ENCODE peak calls at places on chromosomes 1 and 21, in eight cellular contexts. Z, C, Y, U, Q, O, M and V are unnamed samples.

GRCh38 chr1:115183711-115184259 is 94.5 kb upstream of the TSPAN2 start:
- DNase-seq in Z (peak; percentile 53), C (no peak), Y (no peak), U (no peak), Q (peak; percentile 78), O (peak; percentile 29), M (no peak), V (no peak)

GRCh38 chr21:45990741-45991605 is 9.4 kb downstream of the COL6A1 start:
- DNase-seq in Z (peak; percentile 10), C (no peak), Y (no peak), U (peak; percentile 41), Q (peak; percentile 52), O (peak; percentile 12), M (no peak), V (no peak)

GRCh38 chr21:44436958-44437357 is 18.4 kb upstream of the LRRC3 start:
- DNase-seq in Z (no peak), C (peak; percentile 5), Y (no peak), U (peak; percentile 35), Q (no peak), O (no peak), M (no peak), V (no peak)

GRCh38 chr1:31714442-31715096 is 10.8 kb upstream of the COL16A1 start:
- DNase-seq in Z (peak; percentile 85), C (peak; percentile 39), Y (peak; percentile 49), U (no peak), Q (peak; percentile 90), O (peak; percentile 75), M (no peak), V (peak; percentile 28)

GRCh38 chr1:162391790-162392563 is 10.4 kb downstream of the C1orf226 start:
- DNase-seq in Z (peak; percentile 36), C (no peak), Y (peak; percentile 58), U (peak; percentile 50), Q (peak; percentile 19), O (no peak), M (peak; percentile 42), V (peak; percentile 68)

GRCh38 chr1:39663559-39663958 is 8.3 kb downstream of the NT5C1A start:
- DNase-seq in Z (no peak), C (no peak), Y (no peak), U (no peak), Q (no peak), O (no peak), M (no peak), V (peak; percentile 30)

GRCh38 chr1:67945733-67946374 is 104.6 kb downstream of the DIRAS3 start:
- DNase-seq in Z (no peak), C (no peak), Y (peak; percentile 16), U (no peak), Q (peak; percentile 34), O (no peak), M (no peak), V (no peak)

GRCh38 chr1:224564491-224565084 is 51.5 kb upstream of the CNIH3 start:
- DNase-seq in Z (no peak), C (no peak), Y (no peak), U (no peak), Q (no peak), O (no peak), M (no peak), V (no peak)

DNA sequence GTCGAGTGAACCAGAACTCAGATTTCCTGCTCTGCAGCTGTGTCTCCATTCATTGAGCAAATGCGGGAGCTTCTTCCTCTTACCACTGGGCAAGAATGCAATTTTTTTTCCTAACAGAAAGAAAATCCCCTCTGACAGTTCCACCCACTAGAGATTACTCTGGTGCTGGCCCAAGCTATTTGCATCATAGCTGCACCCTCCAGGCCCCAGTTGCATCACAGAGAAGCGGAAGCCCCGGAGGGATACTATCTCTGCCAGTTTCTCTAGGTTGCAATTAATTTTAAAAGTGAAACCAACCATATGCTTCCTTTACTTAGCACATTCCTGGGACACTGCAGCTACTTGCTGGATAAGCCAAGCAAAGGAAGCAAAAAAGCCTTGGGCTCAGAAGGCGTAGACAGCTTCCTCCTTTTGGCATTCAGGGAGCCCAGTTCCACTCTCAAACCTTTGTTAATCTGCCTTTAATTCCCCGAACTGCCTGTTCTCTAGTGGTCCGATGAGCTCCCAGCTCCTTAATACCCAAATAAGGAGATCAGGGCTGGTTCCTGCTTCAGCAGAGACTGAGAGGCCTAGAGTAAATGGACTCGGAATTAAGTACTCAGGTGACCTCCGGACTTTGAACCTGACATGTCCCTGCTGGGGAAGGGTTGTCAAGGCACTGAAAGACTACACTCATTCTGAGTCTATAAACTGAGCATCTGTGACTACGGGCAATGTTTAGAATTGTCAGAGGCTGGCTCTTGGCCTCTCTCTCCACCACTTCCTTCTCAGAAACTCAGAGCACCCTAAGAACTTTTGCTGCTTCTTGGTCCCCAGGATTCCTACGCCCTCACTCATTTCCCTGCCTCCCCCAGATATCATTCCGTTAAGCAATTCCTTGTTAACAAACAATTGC is 72.5 kb upstream of the TNFSF18 start:
- DNase-seq in Z (peak; percentile 59), C (peak; percentile 44), Y (peak; percentile 95), U (peak; percentile 80), Q (peak; percentile 28), O (peak; percentile 79), M (no peak), V (no peak)
- TF ChIP-seq POLR2A in Z (no peak), C (no peak), Y (no peak), U (no peak), Q (no peak), O (no peak), M (no peak), V (no peak)

GRCh38 chr1:210151063-210151672 is 81.4 kb upstream of the SERTAD4 start:
- DNase-seq in Z (no peak), C (no peak), Y (no peak), U (no peak), Q (no peak), O (no peak), M (no peak), V (no peak)
- TF ChIP-seq POLR2A in Z (no peak), C (no peak), Y (no peak), U (no peak), Q (no peak), O (no peak), M (no peak), V (no peak)

GRCh38 chr1:27626031-27626935 is 8.7 kb downstream of the FGR start:
- DNase-seq in Z (no peak), C (no peak), Y (no peak), U (no peak), Q (no peak), O (no peak), M (no peak), V (no peak)
- TF ChIP-seq POLR2A in Z (no peak), C (no peak), Y (no peak), U (no peak), Q (no peak), O (no peak), M (no peak), V (no peak)

GRCh38 chr21:36288651-36289243 is 31.2 kb upstream of the MORC3 start:
- DNase-seq in Z (no peak), C (no peak), Y (peak; percentile 51), U (no peak), Q (no peak), O (no peak), M (no peak), V (no peak)

DNA sequence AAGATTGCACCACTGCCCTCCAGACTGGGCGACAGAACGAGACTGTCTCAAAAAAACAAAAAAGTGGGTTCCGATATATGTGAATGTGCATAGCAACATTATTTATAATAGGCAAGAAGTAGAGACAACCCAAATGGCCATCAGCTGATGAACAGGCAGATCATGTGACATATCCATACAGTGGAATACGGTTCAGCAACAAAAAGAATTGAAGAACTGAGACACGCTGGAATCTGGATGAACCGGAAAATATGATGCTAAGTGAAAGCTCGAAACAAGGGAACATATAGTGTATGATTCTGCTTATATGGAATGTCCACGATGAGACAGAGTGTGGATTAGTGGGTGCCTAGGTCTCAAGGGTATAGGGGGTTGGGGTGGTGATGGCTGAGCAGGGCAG is 28.5 kb upstream of the MORC3 start:
- DNase-seq in Z (no peak), C (no peak), Y (no peak), U (no peak), Q (no peak), O (no peak), M (no peak), V (no peak)
- TF ChIP-seq POLR2A in Z (no peak), C (no peak), Y (no peak), U (no peak), Q (no peak), O (no peak), M (no peak), V (no peak)

DNA sequence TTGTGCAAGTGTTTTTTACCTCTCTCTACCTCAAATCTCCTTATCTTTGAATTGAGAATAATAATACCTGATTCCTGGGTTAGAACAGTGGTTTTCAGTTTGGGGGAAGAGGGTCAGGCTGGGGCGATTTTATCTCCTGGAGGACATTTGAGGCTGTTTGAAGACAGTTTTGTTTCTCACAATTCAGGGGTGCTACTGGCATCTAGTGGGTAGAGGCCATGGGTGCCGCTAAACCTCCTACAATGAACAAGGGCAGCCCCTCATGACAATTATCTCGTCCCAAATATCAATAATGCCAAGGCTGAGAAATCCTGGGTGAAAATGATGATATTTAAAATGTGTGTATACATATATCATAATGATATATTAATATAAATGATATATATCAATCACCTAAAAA is 139.1 kb upstream of the USH2A start:
- DNase-seq in Z (no peak), C (no peak), Y (peak; percentile 1), U (no peak), Q (no peak), O (no peak), M (no peak), V (no peak)
- TF ChIP-seq POLR2A in Z (no peak), C (no peak), Y (no peak), U (no peak), Q (no peak), O (no peak), M (no peak), V (no peak)

DNA sequence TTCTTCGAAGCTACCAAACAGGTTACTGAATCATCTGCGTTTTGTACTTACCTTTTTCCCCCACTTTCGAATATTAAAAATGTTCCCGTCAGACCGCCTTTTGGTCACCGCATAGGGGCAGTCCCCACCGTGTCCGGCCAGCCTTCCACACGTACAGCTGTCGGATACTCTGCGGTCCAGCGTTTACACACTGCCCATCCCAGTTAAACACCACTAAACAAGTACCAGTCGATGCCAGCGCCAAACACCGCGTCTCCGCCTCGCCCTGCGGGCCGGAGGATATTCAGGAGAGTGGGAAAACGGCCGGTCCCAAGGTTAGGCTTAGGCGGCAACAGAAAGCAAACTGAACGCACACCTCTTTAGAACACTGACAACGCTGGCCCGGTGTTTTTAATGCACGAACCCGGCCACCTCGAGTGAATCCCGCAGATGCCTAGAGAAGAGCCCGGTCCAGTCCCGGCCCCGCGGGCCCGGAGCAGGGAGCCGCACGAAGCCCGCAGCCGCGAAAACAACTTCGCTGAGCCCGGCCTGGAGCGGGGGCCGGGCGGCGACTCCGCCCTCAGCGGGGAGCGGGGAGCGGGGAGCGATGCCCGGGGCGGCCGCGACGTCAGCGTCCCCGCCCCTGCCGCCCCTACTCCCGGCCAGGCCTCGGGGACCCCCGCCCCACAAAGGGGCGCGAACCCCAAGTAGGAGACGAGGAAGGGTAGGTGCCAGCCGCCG is 730 bp upstream of the PHF13 start:
- DNase-seq in Z (peak; percentile 59), C (peak; percentile 56), Y (peak; percentile 39), U (peak; percentile 68), Q (peak; percentile 54), O (no peak), M (no peak), V (no peak)
- TF ChIP-seq POLR2A in Z (no peak), C (no peak), Y (no peak), U (peak; percentile 58), Q (peak; percentile 58), O (no peak), M (no peak), V (peak; percentile 57)